ENCODE peak calls at places on chromosomes 16 and 17, in eight cellular contexts. A is retinal pigment epithelial cell, R is GM20000, T is lower lobe of right lung, C is glutamatergic neuron, U is choroid plexus epithelial cell, D is HL-60, V is transverse colon. Y is an unnamed sample.

GRCh38 chr17:75625813-75626486 is 7.3 kb upstream of the SMIM5 start:
- DNase-seq in A (no peak), R (peak; percentile 77), T (no peak), C (peak; percentile 72), U (peak; percentile 49), D (peak; percentile 16), V (no peak), Y (no peak)

GRCh38 chr17:10295728-10296343 is 77.0 kb downstream of the MYH13 start:
- DNase-seq in A (no peak), R (peak; percentile 68), T (no peak), C (peak; percentile 80), U (peak; percentile 50), D (peak; percentile 34), V (peak; percentile 29), Y (no peak)

GRCh38 chr17:4786111-4786491 is at the start of gene VMO1:
- DNase-seq in A (no peak), R (no peak), T (no peak), C (peak; percentile 58), U (no peak), D (no peak), V (peak; percentile 27), Y (no peak)

GRCh38 chr16:85393674-85394510 is 219.2 kb upstream of the GSE1 start:
- DNase-seq in A (no peak), R (peak; percentile 91), T (peak; percentile 80), C (peak; percentile 93), U (peak; percentile 73), D (peak; percentile 35), V (peak; percentile 73), Y (no peak)

GRCh38 chr16:48050871-48051270 is 104.9 kb downstream of the ABCC12 start:
- DNase-seq in A (no peak), R (no peak), T (no peak), C (no peak), U (no peak), D (no peak), V (no peak), Y (no peak)

GRCh38 chr17:18141210-18141803 is 32.8 kb downstream of the MYO15A start:
- DNase-seq in A (no peak), R (peak; percentile 79), T (no peak), C (no peak), U (peak; percentile 72), D (peak; percentile 18), V (no peak), Y (no peak)

GRCh38 chr16:88924834-88925539 is 52.0 kb downstream of the CBFA2T3 start:
- DNase-seq in A (peak; percentile 5), R (peak; percentile 79), T (no peak), C (peak; percentile 61), U (peak; percentile 93), D (peak; percentile 8), V (no peak), Y (no peak)

GRCh38 chr16:1335996-1336395 is 2.6 kb downstream of the BAIAP3 start:
- DNase-seq in A (no peak), R (no peak), T (no peak), C (peak; percentile 68), U (no peak), D (no peak), V (no peak), Y (no peak)

GRCh38 chr16:84700518-84701277 is 898 bp downstream of the USP10 start:
- DNase-seq in A (no peak), R (peak; percentile 46), T (no peak), C (no peak), U (peak; percentile 53), D (no peak), V (peak; percentile 44), Y (no peak)

GRCh38 chr17:60091908-60092331 is 13.2 kb upstream of the HEATR6 start:
- DNase-seq in A (no peak), R (no peak), T (no peak), C (no peak), U (peak; percentile 90), D (no peak), V (no peak), Y (no peak)

GRCh38 chr17:59753522-59754467 is 46.3 kb downstream of the VMP1 start:
- DNase-seq in A (peak; percentile 66), R (peak; percentile 56), T (no peak), C (no peak), U (peak; percentile 96), D (peak; percentile 58), V (no peak), Y (no peak)

GRCh38 chr17:83191388-83192160 is 112.2 kb downstream of the METRNL start:
- DNase-seq in A (no peak), R (no peak), T (peak; percentile 36), C (no peak), U (no peak), D (no peak), V (no peak), Y (no peak)

GRCh38 chr17:44829558-44830358 is at the start of gene GJC1:
- DNase-seq in A (no peak), R (peak; percentile 77), T (no peak), C (peak; percentile 74), U (no peak), D (no peak), V (peak; percentile 10), Y (no peak)

GRCh38 chr16:55239723-55240122 is 84.3 kb upstream of the IRX6 start:
- DNase-seq in A (no peak), R (no peak), T (no peak), C (no peak), U (no peak), D (no peak), V (no peak), Y (no peak)

GRCh38 chr16:61289141-61289540 is 747.1 kb downstream of the CDH8 start:
- DNase-seq in A (no peak), R (no peak), T (no peak), C (no peak), U (no peak), D (no peak), V (no peak), Y (no peak)

GRCh38 chr16:48125888-48126287 is 29.9 kb downstream of the ABCC12 start:
- DNase-seq in A (no peak), R (no peak), T (no peak), C (no peak), U (no peak), D (no peak), V (no peak), Y (no peak)

GRCh38 chr17:68302666-68303065 is 11.4 kb downstream of the ARSG start:
- DNase-seq in A (no peak), R (no peak), T (no peak), C (no peak), U (no peak), D (no peak), V (no peak), Y (no peak)

GRCh38 chr17:66275651-66276050 is 26.8 kb upstream of the PRKCA start:
- DNase-seq in A (peak; percentile 54), R (no peak), T (no peak), C (no peak), U (peak; percentile 59), D (no peak), V (no peak), Y (peak; percentile 94)

GRCh38 chr16:4489030-4489429 is 12.8 kb downstream of the HMOX2 start:
- DNase-seq in A (no peak), R (no peak), T (no peak), C (no peak), U (peak; percentile 87), D (no peak), V (no peak), Y (peak; percentile 76)

GRCh38 chr17:73156887-73157870 is 7.6 kb upstream of the SSTR2 start:
- DNase-seq in A (no peak), R (peak; percentile 44), T (no peak), C (no peak), U (peak; percentile 31), D (no peak), V (no peak), Y (no peak)

GRCh38 chr16:31000671-31001382 is 9.6 kb downstream of the STX1B start:
- DNase-seq in A (no peak), R (no peak), T (no peak), C (no peak), U (no peak), D (peak; percentile 25), V (no peak), Y (no peak)

GRCh38 chr16:29748077-29748759 is 2.4 kb upstream of the C16orf54 start:
- DNase-seq in A (no peak), R (no peak), T (no peak), C (no peak), U (no peak), D (no peak), V (no peak), Y (no peak)

GRCh38 chr17:7988750-7989178 is 13.7 kb upstream of the GUCY2D start:
- DNase-seq in A (peak; percentile 30), R (peak; percentile 81), T (no peak), C (no peak), U (peak; percentile 91), D (peak; percentile 75), V (peak; percentile 26), Y (peak; percentile 48)
- TF ChIP-seq CTCF in A (peak; percentile 55), R (no peak), T (peak; percentile 76), C (peak; percentile 83), U (peak; percentile 56), D (peak; percentile 0), V (peak; percentile 82), Y (peak; percentile 67)

GRCh38 chr16:24098896-24099295 is 157.2 kb upstream of the CACNG3 start:
- DNase-seq in A (no peak), R (no peak), T (no peak), C (no peak), U (no peak), D (no peak), V (no peak), Y (no peak)
- TF ChIP-seq CTCF in A (no peak), R (no peak), T (no peak), C (no peak), U (no peak), D (no peak), V (no peak), Y (no peak)

DNA sequence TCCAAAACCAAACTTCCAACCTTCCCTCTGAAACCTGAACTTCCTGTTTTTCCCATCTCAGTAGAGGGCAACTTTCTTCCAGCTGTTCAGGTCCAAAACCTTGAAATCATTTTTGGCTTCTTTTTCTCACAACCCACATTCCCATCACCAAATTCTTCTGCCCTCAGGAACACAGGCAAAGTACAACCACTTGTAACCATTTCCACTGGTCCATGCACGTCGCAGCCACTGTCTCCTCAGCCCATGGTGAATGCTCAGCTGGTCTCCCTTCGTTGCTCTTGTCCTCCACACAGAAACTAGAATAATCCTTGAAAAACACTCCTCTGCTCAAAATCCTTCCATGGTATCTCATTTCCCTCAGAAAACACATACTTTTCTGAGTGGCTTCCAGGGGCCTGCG is 3.7 kb upstream of the ADAT1 start:
- DNase-seq in A (no peak), R (no peak), T (no peak), C (no peak), U (no peak), D (no peak), V (no peak), Y (no peak)
- TF ChIP-seq CTCF in A (no peak), R (no peak), T (no peak), C (no peak), U (no peak), D (no peak), V (no peak), Y (no peak)

GRCh38 chr17:58219007-58219788 is at the start of gene MKS1:
- DNase-seq in A (peak; percentile 56), R (peak; percentile 95), T (peak; percentile 97), C (peak; percentile 98), U (peak; percentile 93), D (peak; percentile 96), V (peak; percentile 96), Y (no peak)

GRCh38 chr17:58210922-58211321 is 8.1 kb downstream of the MKS1 start:
- DNase-seq in A (no peak), R (no peak), T (no peak), C (no peak), U (no peak), D (no peak), V (no peak), Y (no peak)

GRCh38 chr17:58219789-58220183 is 731 bp upstream of the MKS1 start:
- DNase-seq in A (no peak), R (no peak), T (no peak), C (no peak), U (no peak), D (no peak), V (no peak), Y (no peak)

GRCh38 chr17:58215685-58216084 is 3.4 kb downstream of the MKS1 start:
- DNase-seq in A (no peak), R (no peak), T (no peak), C (no peak), U (no peak), D (peak; percentile 51), V (no peak), Y (no peak)
- TF ChIP-seq CTCF in A (no peak), R (no peak), T (no peak), C (no peak), U (no peak), D (no peak), V (no peak), Y (peak; percentile 18)